ENCODE peak calls at places on chromosomes 6 and 20, in ten cellular contexts. One of them, this sample, is unnamed.

GRCh38 chr20:50670126-50670862 is 21.0 kb downstream of the RIPOR3 start:
- DNase-seq in gastrocnemius medialis: no peak
- DNase-seq in AML-193: no peak
- DNase-seq in GM20000: no peak
- DNase-seq in fibroblast of lung: peak; percentile 40
- DNase-seq in adrenal gland: no peak
- DNase-seq in LHCN-M2: no peak
- DNase-seq in AG08395: no peak
- DNase-seq in non-pigmented ciliary epithelial cell: no peak
- DNase-seq in activated CD4-positive, alpha-beta T cell treated with anti-CD3 and anti-CD28 coated beads for 48 hours: no peak
- DNase-seq in this sample: no peak

GRCh38 chr6:84428300-84428907 is 201.0 kb upstream of the CEP162 start:
- DNase-seq in AML-193: peak; percentile 47
- DNase-seq in AG08395: peak; percentile 60
- DNase-seq in gastrocnemius medialis: peak; percentile 12
- DNase-seq in adrenal gland: peak; percentile 18
- DNase-seq in LHCN-M2: peak; percentile 60
- DNase-seq in fibroblast of lung: peak; percentile 44
- DNase-seq in non-pigmented ciliary epithelial cell: peak; percentile 23
- DNase-seq in activated CD4-positive, alpha-beta T cell treated with anti-CD3 and anti-CD28 coated beads for 48 hours: peak; percentile 26
- DNase-seq in GM20000: peak; percentile 25
- DNase-seq in this sample: peak; percentile 35

GRCh38 chr6:156852147-156852857 is 75.1 kb downstream of the ARID1B start:
- DNase-seq in gastrocnemius medialis: peak; percentile 43
- DNase-seq in GM20000: no peak
- DNase-seq in activated CD4-positive, alpha-beta T cell treated with anti-CD3 and anti-CD28 coated beads for 48 hours: no peak
- DNase-seq in adrenal gland: no peak
- DNase-seq in AML-193: no peak
- DNase-seq in LHCN-M2: no peak
- DNase-seq in AG08395: no peak
- DNase-seq in non-pigmented ciliary epithelial cell: no peak
- DNase-seq in fibroblast of lung: no peak
- DNase-seq in this sample: no peak

GRCh38 chr6:105810105-105810921 is 275.8 kb upstream of the PRDM1 start:
- DNase-seq in LHCN-M2: peak; percentile 85
- DNase-seq in GM20000: peak; percentile 23
- DNase-seq in AML-193: peak; percentile 92
- DNase-seq in non-pigmented ciliary epithelial cell: peak; percentile 67
- DNase-seq in adrenal gland: peak; percentile 61
- DNase-seq in activated CD4-positive, alpha-beta T cell treated with anti-CD3 and anti-CD28 coated beads for 48 hours: peak; percentile 72
- DNase-seq in fibroblast of lung: peak; percentile 88
- DNase-seq in AG08395: peak; percentile 83
- DNase-seq in gastrocnemius medialis: peak; percentile 37
- DNase-seq in this sample: no peak

GRCh38 chr6:111480988-111481830 is 1.8 kb downstream of the REV3L start:
- DNase-seq in non-pigmented ciliary epithelial cell: no peak
- DNase-seq in adrenal gland: no peak
- DNase-seq in LHCN-M2: peak; percentile 35
- DNase-seq in AML-193: peak; percentile 44
- DNase-seq in activated CD4-positive, alpha-beta T cell treated with anti-CD3 and anti-CD28 coated beads for 48 hours: no peak
- DNase-seq in fibroblast of lung: peak; percentile 39
- DNase-seq in AG08395: no peak
- DNase-seq in gastrocnemius medialis: no peak
- DNase-seq in GM20000: no peak
- DNase-seq in this sample: peak; percentile 45

GRCh38 chr6:87154641-87155271 is 609 bp upstream of the ZNF292 start:
- DNase-seq in GM20000: peak; percentile 82
- DNase-seq in AG08395: peak; percentile 67
- DNase-seq in adrenal gland: peak; percentile 73
- DNase-seq in gastrocnemius medialis: no peak
- DNase-seq in fibroblast of lung: peak; percentile 87
- DNase-seq in LHCN-M2: peak; percentile 89
- DNase-seq in activated CD4-positive, alpha-beta T cell treated with anti-CD3 and anti-CD28 coated beads for 48 hours: peak; percentile 83
- DNase-seq in non-pigmented ciliary epithelial cell: no peak
- DNase-seq in AML-193: peak; percentile 93
- DNase-seq in this sample: peak; percentile 82

GRCh38 chr6:26363882-26364825 is 844 bp upstream of the BTN3A2 start:
- DNase-seq in fibroblast of lung: peak; percentile 14
- DNase-seq in AML-193: peak; percentile 37
- DNase-seq in gastrocnemius medialis: no peak
- DNase-seq in AG08395: peak; percentile 35
- DNase-seq in adrenal gland: no peak
- DNase-seq in LHCN-M2: peak; percentile 48
- DNase-seq in activated CD4-positive, alpha-beta T cell treated with anti-CD3 and anti-CD28 coated beads for 48 hours: no peak
- DNase-seq in non-pigmented ciliary epithelial cell: no peak
- DNase-seq in GM20000: no peak
- DNase-seq in this sample: no peak

GRCh38 chr6:132107896-132108295 is 156.7 kb upstream of the CCN2 start:
- DNase-seq in activated CD4-positive, alpha-beta T cell treated with anti-CD3 and anti-CD28 coated beads for 48 hours: no peak
- DNase-seq in fibroblast of lung: no peak
- DNase-seq in non-pigmented ciliary epithelial cell: no peak
- DNase-seq in adrenal gland: no peak
- DNase-seq in AG08395: no peak
- DNase-seq in LHCN-M2: no peak
- DNase-seq in AML-193: no peak
- DNase-seq in GM20000: no peak
- DNase-seq in gastrocnemius medialis: no peak
- DNase-seq in this sample: no peak

GRCh38 chr6:17305219-17306001 is 24.2 kb downstream of the RBM24 start:
- DNase-seq in fibroblast of lung: peak; percentile 81
- DNase-seq in non-pigmented ciliary epithelial cell: peak; percentile 49
- DNase-seq in LHCN-M2: peak; percentile 79
- DNase-seq in GM20000: no peak
- DNase-seq in gastrocnemius medialis: no peak
- DNase-seq in adrenal gland: no peak
- DNase-seq in activated CD4-positive, alpha-beta T cell treated with anti-CD3 and anti-CD28 coated beads for 48 hours: no peak
- DNase-seq in AML-193: no peak
- DNase-seq in AG08395: peak; percentile 39
- DNase-seq in this sample: no peak

GRCh38 chr6:30615219-30615957 is 1.7 kb downstream of the PPP1R10 start:
- DNase-seq in activated CD4-positive, alpha-beta T cell treated with anti-CD3 and anti-CD28 coated beads for 48 hours: peak; percentile 52
- DNase-seq in gastrocnemius medialis: no peak
- DNase-seq in adrenal gland: peak; percentile 81
- DNase-seq in non-pigmented ciliary epithelial cell: peak; percentile 53
- DNase-seq in GM20000: no peak
- DNase-seq in LHCN-M2: peak; percentile 83
- DNase-seq in fibroblast of lung: peak; percentile 91
- DNase-seq in AG08395: peak; percentile 51
- DNase-seq in AML-193: peak; percentile 60
- DNase-seq in this sample: peak; percentile 74

GRCh38 chr20:50996901-50997830 is 25.7 kb downstream of the KCNG1 start:
- DNase-seq in LHCN-M2: no peak
- DNase-seq in activated CD4-positive, alpha-beta T cell treated with anti-CD3 and anti-CD28 coated beads for 48 hours: no peak
- DNase-seq in AG08395: peak; percentile 53
- DNase-seq in adrenal gland: no peak
- DNase-seq in AML-193: no peak
- DNase-seq in fibroblast of lung: peak; percentile 70
- DNase-seq in non-pigmented ciliary epithelial cell: no peak
- DNase-seq in GM20000: no peak
- DNase-seq in gastrocnemius medialis: no peak
- DNase-seq in this sample: no peak

GRCh38 chr6:34052918-34053608 is 92.8 kb downstream of the GRM4 start:
- DNase-seq in non-pigmented ciliary epithelial cell: no peak
- DNase-seq in adrenal gland: no peak
- DNase-seq in fibroblast of lung: no peak
- DNase-seq in GM20000: no peak
- DNase-seq in AML-193: no peak
- DNase-seq in activated CD4-positive, alpha-beta T cell treated with anti-CD3 and anti-CD28 coated beads for 48 hours: no peak
- DNase-seq in AG08395: no peak
- DNase-seq in LHCN-M2: no peak
- DNase-seq in gastrocnemius medialis: no peak
- DNase-seq in this sample: no peak

GRCh38 chr6:24140572-24140971 is 14.6 kb downstream of the NRSN1 start:
- DNase-seq in non-pigmented ciliary epithelial cell: no peak
- DNase-seq in AML-193: no peak
- DNase-seq in gastrocnemius medialis: peak; percentile 31
- DNase-seq in LHCN-M2: no peak
- DNase-seq in fibroblast of lung: no peak
- DNase-seq in AG08395: no peak
- DNase-seq in adrenal gland: no peak
- DNase-seq in activated CD4-positive, alpha-beta T cell treated with anti-CD3 and anti-CD28 coated beads for 48 hours: no peak
- DNase-seq in GM20000: no peak
- DNase-seq in this sample: no peak

GRCh38 chr6:2970753-2971419 is 481 bp downstream of the SERPINB6 start:
- DNase-seq in AG08395: peak; percentile 58
- DNase-seq in fibroblast of lung: peak; percentile 56
- DNase-seq in gastrocnemius medialis: peak; percentile 79
- DNase-seq in AML-193: peak; percentile 45
- DNase-seq in activated CD4-positive, alpha-beta T cell treated with anti-CD3 and anti-CD28 coated beads for 48 hours: peak; percentile 67
- DNase-seq in LHCN-M2: peak; percentile 55
- DNase-seq in non-pigmented ciliary epithelial cell: no peak
- DNase-seq in adrenal gland: peak; percentile 76
- DNase-seq in GM20000: peak; percentile 65
- DNase-seq in this sample: no peak

GRCh38 chr20:10954137-10954840 is 280.5 kb upstream of the JAG1 start:
- DNase-seq in AG08395: no peak
- DNase-seq in activated CD4-positive, alpha-beta T cell treated with anti-CD3 and anti-CD28 coated beads for 48 hours: no peak
- DNase-seq in adrenal gland: no peak
- DNase-seq in LHCN-M2: no peak
- DNase-seq in GM20000: no peak
- DNase-seq in gastrocnemius medialis: no peak
- DNase-seq in non-pigmented ciliary epithelial cell: no peak
- DNase-seq in AML-193: no peak
- DNase-seq in fibroblast of lung: peak; percentile 71
- DNase-seq in this sample: no peak

GRCh38 chr6:164825386-164825785 is 484.0 kb downstream of the C6orf118 start:
- DNase-seq in adrenal gland: no peak
- DNase-seq in non-pigmented ciliary epithelial cell: peak; percentile 8
- DNase-seq in fibroblast of lung: peak; percentile 70
- DNase-seq in LHCN-M2: peak; percentile 2
- DNase-seq in AML-193: no peak
- DNase-seq in GM20000: no peak
- DNase-seq in activated CD4-positive, alpha-beta T cell treated with anti-CD3 and anti-CD28 coated beads for 48 hours: no peak
- DNase-seq in AG08395: no peak
- DNase-seq in gastrocnemius medialis: no peak
- DNase-seq in this sample: no peak

GRCh38 chr20:44203161-44203560 is 7.4 kb downstream of the OSER1 start:
- DNase-seq in adrenal gland: no peak
- DNase-seq in LHCN-M2: peak; percentile 56
- DNase-seq in GM20000: no peak
- DNase-seq in activated CD4-positive, alpha-beta T cell treated with anti-CD3 and anti-CD28 coated beads for 48 hours: no peak
- DNase-seq in non-pigmented ciliary epithelial cell: no peak
- DNase-seq in fibroblast of lung: peak; percentile 63
- DNase-seq in AG08395: no peak
- DNase-seq in gastrocnemius medialis: peak; percentile 56
- DNase-seq in AML-193: no peak
- DNase-seq in this sample: no peak

This sample was measured in NCI-H748 treated with DMSO at 0.1 percent for 48 hours.